ENCODE peak calls at places on chromosomes 5 and 9, in seven cellular contexts. E, V, Q, F, B, D and H are unnamed samples.

GRCh38 chr9:36572515-36573418 is at the start of gene MELK:
- DNase-seq in F (peak), B (peak), E (peak), V (peak), Q (peak), D (peak), H (peak)

GRCh38 chr9:27665121-27665520 is 91.8 kb upstream of the C9orf72 start:
- DNase-seq in Q (no peak), B (no peak), E (no peak), F (no peak), V (no peak), D (no peak), H (no peak)

GRCh38 chr5:150656191-150657132 is 4.6 kb upstream of the MYOZ3 start:
- DNase-seq in B (peak), D (peak), E (peak), V (peak), Q (peak), F (peak), H (peak)

GRCh38 chr5:52784741-52785140 is 3.0 kb upstream of the ITGA1 start:
- DNase-seq in D (no peak), B (no peak), F (no peak), V (no peak), Q (no peak), E (no peak), H (no peak)

GRCh38 chr5:54254482-54255198 is 55.7 kb downstream of the ARL15 start:
- DNase-seq in D (no peak), F (peak), Q (peak), V (no peak), E (no peak), B (peak), H (peak)

GRCh38 chr5:94690778-94691177 is 72.3 kb downstream of the SLF1 start:
- DNase-seq in F (no peak), Q (no peak), V (no peak), B (no peak), E (no peak), D (no peak), H (no peak)

GRCh38 chr9:19087601-19088000 is 15.1 kb downstream of the HAUS6 start:
- DNase-seq in Q (peak), E (no peak), V (no peak), D (no peak), B (peak), F (peak), H (no peak)

GRCh38 chr5:1018596-1018995 is 10.0 kb downstream of the NKD2 start:
- DNase-seq in E (no peak), F (no peak), D (no peak), V (no peak), Q (no peak), B (no peak), H (no peak)